ENCODE peak calls at places on chromosomes 11 and 22, in four cellular contexts. One of them, this sample, is unnamed.

GRCh38 chr11:124839051-124839971 is 25.9 kb upstream of the ROBO3 start:
- DNase-seq in GM12878: no peak
- DNase-seq in K562: peak; percentile 20
- DNase-seq in HepG2: no peak
- DNase-seq in this sample: no peak

GRCh38 chr11:91947215-91947614 is 277.4 kb upstream of the FAT3 start:
- DNase-seq in GM12878: no peak
- DNase-seq in K562: no peak
- DNase-seq in HepG2: no peak
- DNase-seq in this sample: no peak

GRCh38 chr11:8329336-8329735 is 65.7 kb upstream of the LMO1 start:
- DNase-seq in GM12878: no peak
- DNase-seq in K562: no peak
- DNase-seq in HepG2: no peak
- DNase-seq in this sample: no peak

GRCh38 chr11:62104816-62105610 is 18.8 kb upstream of the INCENP start:
- DNase-seq in GM12878: no peak
- DNase-seq in K562: peak; percentile 44
- DNase-seq in HepG2: no peak
- DNase-seq in this sample: no peak

GRCh38 chr11:57604289-57605010 is 7.0 kb downstream of the SERPING1 start:
- DNase-seq in GM12878: no peak
- DNase-seq in K562: no peak
- DNase-seq in HepG2: no peak
- DNase-seq in this sample: no peak

GRCh38 chr11:85810871-85811611 is at the start of gene SYTL2:
- DNase-seq in GM12878: no peak
- DNase-seq in K562: peak; percentile 85
- DNase-seq in HepG2: peak; percentile 6
- DNase-seq in this sample: peak; percentile 84

GRCh38 chr22:46660604-46661201 is 40.5 kb downstream of the GRAMD4 start:
- DNase-seq in GM12878: no peak
- DNase-seq in K562: no peak
- DNase-seq in HepG2: peak; percentile 41
- DNase-seq in this sample: no peak

GRCh38 chr11:5575159-5575558 is 5.5 kb upstream of the OR52B6 start:
- DNase-seq in GM12878: no peak
- DNase-seq in K562: no peak
- DNase-seq in HepG2: no peak
- DNase-seq in this sample: no peak

GRCh38 chr22:37080438-37080837 is 28.9 kb downstream of the KCTD17 start:
- DNase-seq in GM12878: no peak
- DNase-seq in K562: no peak
- DNase-seq in HepG2: no peak
- DNase-seq in this sample: no peak

GRCh38 chr11:125164422-125165110 is at the start of gene PKNOX2:
- DNase-seq in GM12878: no peak
- DNase-seq in K562: peak; percentile 68
- DNase-seq in HepG2: peak; percentile 15
- DNase-seq in this sample: peak; percentile 78

GRCh38 chr11:15505155-15505554 is 390.4 kb downstream of the INSC start:
- DNase-seq in GM12878: no peak
- DNase-seq in K562: no peak
- DNase-seq in HepG2: no peak
- DNase-seq in this sample: no peak

GRCh38 chr11:72786305-72787261 is 7.3 kb downstream of the STARD10 start:
- DNase-seq in GM12878: no peak
- DNase-seq in K562: no peak
- DNase-seq in HepG2: peak; percentile 56
- DNase-seq in this sample: no peak

GRCh38 chr11:19116315-19116970 is 525 bp upstream of the ZDHHC13 start:
- DNase-seq in GM12878: peak; percentile 17
- DNase-seq in K562: no peak
- DNase-seq in HepG2: no peak
- DNase-seq in this sample: no peak

GRCh38 chr11:75406338-75406777 is 7.0 kb downstream of the RPS3 start:
- DNase-seq in GM12878: no peak
- DNase-seq in K562: peak; percentile 74
- DNase-seq in HepG2: no peak
- DNase-seq in this sample: no peak

GRCh38 chr11:72671144-72672099 is 2.8 kb downstream of the PDE2A start:
- DNase-seq in GM12878: no peak
- DNase-seq in K562: no peak
- DNase-seq in HepG2: no peak
- DNase-seq in this sample: no peak

GRCh38 chr11:48034926-48035876 is 54.8 kb downstream of the PTPRJ start:
- DNase-seq in GM12878: no peak
- DNase-seq in K562: no peak
- DNase-seq in HepG2: no peak
- DNase-seq in this sample: no peak

GRCh38 chr11:70573701-70574151 is 175.4 kb downstream of the CTTN start:
- DNase-seq in GM12878: no peak
- DNase-seq in K562: no peak
- DNase-seq in HepG2: no peak
- DNase-seq in this sample: no peak
- TF ChIP-seq BHLHE40 in GM12878: no peak
- TF ChIP-seq BHLHE40 in K562: no peak
- TF ChIP-seq BHLHE40 in HepG2: no peak
- TF ChIP-seq BHLHE40 in this sample: no peak

GRCh38 chr11:78796956-78797355 is 222.3 kb upstream of the NARS2 start:
- DNase-seq in GM12878: no peak
- DNase-seq in K562: no peak
- DNase-seq in HepG2: no peak
- DNase-seq in this sample: no peak

GRCh38 chr11:78800089-78800690 is 225.5 kb upstream of the NARS2 start:
- DNase-seq in GM12878: no peak
- DNase-seq in K562: no peak
- DNase-seq in HepG2: no peak
- DNase-seq in this sample: no peak

GRCh38 chr11:78797559-78797958 is 222.9 kb upstream of the NARS2 start:
- DNase-seq in GM12878: no peak
- DNase-seq in K562: no peak
- DNase-seq in HepG2: no peak
- DNase-seq in this sample: no peak

GRCh38 chr11:78800756-78801155 is 226.1 kb upstream of the NARS2 start:
- DNase-seq in GM12878: no peak
- DNase-seq in K562: no peak
- DNase-seq in HepG2: no peak
- DNase-seq in this sample: no peak

GRCh38 chr11:78798567-78799170 is 224.0 kb upstream of the NARS2 start:
- DNase-seq in GM12878: no peak
- DNase-seq in K562: peak; percentile 75
- DNase-seq in HepG2: peak; percentile 25
- DNase-seq in this sample: peak; percentile 75
- TF ChIP-seq TARDBP in GM12878: no peak
- TF ChIP-seq TARDBP in K562: no peak
- TF ChIP-seq TARDBP in HepG2: no peak
- TF ChIP-seq TARDBP in this sample: no peak

GRCh38 chr11:2685051-2685450 is 14.7 kb downstream of the KCNQ1OT1 start:
- DNase-seq in GM12878: no peak
- DNase-seq in K562: no peak
- DNase-seq in HepG2: no peak
- DNase-seq in this sample: no peak
- TF ChIP-seq BHLHE40 in GM12878: no peak
- TF ChIP-seq BHLHE40 in K562: no peak
- TF ChIP-seq BHLHE40 in HepG2: no peak
- TF ChIP-seq BHLHE40 in this sample: no peak

GRCh38 chr11:59802639-59803176 is 7.9 kb downstream of the MRPL16 start:
- DNase-seq in GM12878: no peak
- DNase-seq in K562: peak; percentile 54
- DNase-seq in HepG2: peak; percentile 51
- DNase-seq in this sample: peak; percentile 33
- TF ChIP-seq TARDBP in GM12878: no peak
- TF ChIP-seq TARDBP in K562: no peak
- TF ChIP-seq TARDBP in HepG2: no peak
- TF ChIP-seq TARDBP in this sample: no peak

GRCh38 chr11:119179342-119179741 is 5.9 kb upstream of the NHERF4 start:
- DNase-seq in GM12878: no peak
- DNase-seq in K562: no peak
- DNase-seq in HepG2: no peak
- DNase-seq in this sample: no peak

GRCh38 chr11:119178166-119178680 is 7.1 kb upstream of the NHERF4 start:
- DNase-seq in GM12878: no peak
- DNase-seq in K562: no peak
- DNase-seq in HepG2: no peak
- DNase-seq in this sample: no peak

GRCh38 chr11:119179983-119180382 is 5.3 kb upstream of the NHERF4 start:
- DNase-seq in GM12878: no peak
- DNase-seq in K562: no peak
- DNase-seq in HepG2: no peak
- DNase-seq in this sample: no peak

GRCh38 chr11:119180729-119181676 is 4.3 kb upstream of the NHERF4 start:
- DNase-seq in GM12878: no peak
- DNase-seq in K562: no peak
- DNase-seq in HepG2: no peak
- DNase-seq in this sample: no peak

GRCh38 chr11:119181677-119182412 is 3.4 kb upstream of the NHERF4 start:
- DNase-seq in GM12878: no peak
- DNase-seq in K562: no peak
- DNase-seq in HepG2: no peak
- DNase-seq in this sample: no peak
- TF ChIP-seq BHLHE40 in GM12878: no peak
- TF ChIP-seq BHLHE40 in K562: no peak
- TF ChIP-seq BHLHE40 in HepG2: no peak
- TF ChIP-seq BHLHE40 in this sample: no peak

GRCh38 chr11:60706931-60707330 is 7.5 kb downstream of the MS4A8 start:
- DNase-seq in GM12878: no peak
- DNase-seq in K562: no peak
- DNase-seq in HepG2: no peak
- DNase-seq in this sample: no peak

GRCh38 chr11:60701509-60701818 is 2.1 kb downstream of the MS4A8 start:
- DNase-seq in GM12878: no peak
- DNase-seq in K562: no peak
- DNase-seq in HepG2: no peak
- DNase-seq in this sample: no peak

GRCh38 chr11:60705895-60706294 is 6.5 kb downstream of the MS4A8 start:
- DNase-seq in GM12878: no peak
- DNase-seq in K562: peak; percentile 15
- DNase-seq in HepG2: no peak
- DNase-seq in this sample: no peak

GRCh38 chr11:60700689-60701508 is 1.5 kb downstream of the MS4A8 start:
- DNase-seq in GM12878: no peak
- DNase-seq in K562: peak; percentile 51
- DNase-seq in HepG2: peak; percentile 29
- DNase-seq in this sample: peak; percentile 49

GRCh38 chr11:60703374-60703773 is 4.0 kb downstream of the MS4A8 start:
- DNase-seq in GM12878: no peak
- DNase-seq in K562: no peak
- DNase-seq in HepG2: no peak
- DNase-seq in this sample: no peak
- TF ChIP-seq TARDBP in GM12878: no peak
- TF ChIP-seq TARDBP in K562: no peak
- TF ChIP-seq TARDBP in HepG2: no peak
- TF ChIP-seq TARDBP in this sample: no peak

GRCh38 chr11:33177676-33178336 is 16.5 kb upstream of the CSTF3 start:
- DNase-seq in GM12878: no peak
- DNase-seq in K562: no peak
- DNase-seq in HepG2: no peak
- DNase-seq in this sample: no peak
- TF ChIP-seq BHLHE40 in GM12878: no peak
- TF ChIP-seq BHLHE40 in K562: no peak
- TF ChIP-seq BHLHE40 in HepG2: no peak
- TF ChIP-seq BHLHE40 in this sample: no peak

GRCh38 chr11:122758974-122759373 is 79.3 kb upstream of the CRTAM start:
- DNase-seq in GM12878: no peak
- DNase-seq in K562: no peak
- DNase-seq in HepG2: no peak
- DNase-seq in this sample: no peak
- TF ChIP-seq TARDBP in GM12878: no peak
- TF ChIP-seq TARDBP in K562: no peak
- TF ChIP-seq TARDBP in HepG2: no peak
- TF ChIP-seq TARDBP in this sample: no peak

DNA sequence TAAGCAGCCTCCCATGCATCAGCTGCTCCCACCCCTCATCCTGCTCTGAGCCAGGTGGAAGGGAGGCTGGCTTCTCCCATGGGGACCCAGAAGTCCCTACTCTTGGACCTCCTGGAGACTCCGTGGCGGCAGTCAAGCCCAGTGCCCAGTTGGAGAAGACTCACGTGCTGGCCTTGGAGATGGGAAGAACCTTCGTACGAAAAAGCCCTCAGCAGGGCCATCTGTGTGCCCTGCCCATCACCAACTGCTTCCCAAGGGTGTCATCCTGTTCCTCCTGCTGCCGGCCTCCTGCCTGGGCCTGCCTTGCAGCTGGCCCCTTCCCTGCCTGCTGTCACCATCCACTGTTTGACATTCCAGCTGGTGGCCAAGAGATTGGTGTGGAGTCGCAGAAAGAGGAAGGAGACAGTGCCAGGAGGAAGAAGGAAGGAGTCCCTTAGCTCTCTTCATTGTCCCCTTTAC is 28.0 kb downstream of the ARHGAP1 start:
- DNase-seq in GM12878: no peak
- DNase-seq in K562: no peak
- DNase-seq in HepG2: no peak
- DNase-seq in this sample: no peak
- TF ChIP-seq BHLHE40 in GM12878: no peak
- TF ChIP-seq BHLHE40 in K562: no peak
- TF ChIP-seq BHLHE40 in HepG2: no peak
- TF ChIP-seq BHLHE40 in this sample: no peak

This sample was measured in HEK293T.